ENCODE peak calls at places on chromosome 7, in nine cellular contexts. I, V, T, C, O, M, Z, N and B are unnamed samples.

GRCh38 chr7:132500727-132501410 is 75.4 kb downstream of the PLXNA4 start:
- DNase-seq in I (peak; percentile 34), V (peak; percentile 44), T (no peak), C (no peak), O (peak; percentile 70), M (peak; percentile 86), Z (no peak), N (no peak), B (peak; percentile 93)

GRCh38 chr7:47361746-47362215 is 220.1 kb downstream of the TNS3 start:
- DNase-seq in I (no peak), V (peak; percentile 71), T (no peak), C (no peak), O (no peak), M (peak; percentile 71), Z (peak; percentile 72), N (no peak), B (peak; percentile 22)

GRCh38 chr7:147804032-147804431 is 786.5 kb upstream of the C7orf33 start:
- DNase-seq in I (no peak), V (no peak), T (no peak), C (no peak), O (no peak), M (no peak), Z (no peak), N (no peak), B (no peak)

GRCh38 chr7:101816499-101817030 is 861 bp upstream of the CUX1 start:
- DNase-seq in I (peak; percentile 49), V (no peak), T (no peak), C (no peak), O (no peak), M (peak; percentile 84), Z (peak; percentile 6), N (peak; percentile 25), B (peak; percentile 61)

GRCh38 chr7:4837814-4838625 is 23.8 kb downstream of the PAPOLB start:
- DNase-seq in I (no peak), V (no peak), T (no peak), C (no peak), O (no peak), M (peak; percentile 48), Z (no peak), N (peak; percentile 37), B (no peak)

GRCh38 chr7:105796365-105796764 is 80.0 kb downstream of the ATXN7L1 start:
- DNase-seq in I (no peak), V (peak; percentile 46), T (no peak), C (no peak), O (no peak), M (no peak), Z (no peak), N (no peak), B (no peak)

GRCh38 chr7:41699532-41699931 is 3.4 kb downstream of the INHBA start:
- DNase-seq in I (no peak), V (no peak), T (no peak), C (no peak), O (no peak), M (no peak), Z (no peak), N (no peak), B (peak; percentile 50)

GRCh38 chr7:80087768-80088170 is 46.9 kb upstream of the GNAI1 start:
- DNase-seq in I (no peak), V (no peak), T (no peak), C (no peak), O (no peak), M (no peak), Z (no peak), N (no peak), B (no peak)

GRCh38 chr7:138075350-138075749 is 909 bp upstream of the AKR1D1 start:
- DNase-seq in I (no peak), V (no peak), T (no peak), C (no peak), O (no peak), M (no peak), Z (no peak), N (no peak), B (no peak)

GRCh38 chr7:132876576-132876975 is 205.3 kb downstream of the CHCHD3 start:
- DNase-seq in I (no peak), V (no peak), T (no peak), C (no peak), O (no peak), M (no peak), Z (no peak), N (no peak), B (no peak)

GRCh38 chr7:32525839-32526238 is 30.6 kb downstream of the AVL9 start:
- DNase-seq in I (no peak), V (no peak), T (no peak), C (no peak), O (no peak), M (no peak), Z (no peak), N (no peak), B (no peak)